ENCODE peak calls at places on chromosomes 3 and 15, in seven cellular contexts. One of them, this sample, is unnamed.

GRCh38 chr3:156356537-156357363 is 198.2 kb downstream of the SSR3 start:
- DNase-seq in neural crest cell: no peak
- DNase-seq in M059J: peak
- DNase-seq in ovary: no peak
- DNase-seq in GM12865: no peak
- DNase-seq in AG08396: no peak
- DNase-seq in mesendoderm: no peak
- DNase-seq in this sample: no peak

GRCh38 chr3:127820871-127821853 is 1.2 kb downstream of the MGLL start:
- DNase-seq in neural crest cell: no peak
- DNase-seq in M059J: peak
- DNase-seq in ovary: no peak
- DNase-seq in GM12865: peak
- DNase-seq in AG08396: no peak
- DNase-seq in mesendoderm: no peak
- DNase-seq in this sample: no peak

GRCh38 chr3:25910997-25911396 is 121.1 kb downstream of the OXSM start:
- DNase-seq in neural crest cell: peak
- DNase-seq in M059J: no peak
- DNase-seq in ovary: no peak
- DNase-seq in GM12865: peak
- DNase-seq in AG08396: no peak
- DNase-seq in mesendoderm: peak
- DNase-seq in this sample: no peak

GRCh38 chr3:45123841-45124269 is 22.3 kb downstream of the CDCP1 start:
- DNase-seq in neural crest cell: no peak
- DNase-seq in M059J: peak
- DNase-seq in ovary: no peak
- DNase-seq in GM12865: no peak
- DNase-seq in AG08396: peak
- DNase-seq in mesendoderm: peak
- DNase-seq in this sample: peak

GRCh38 chr15:75749820-75750219 is 37.2 kb upstream of the CSPG4 start:
- DNase-seq in neural crest cell: no peak
- DNase-seq in M059J: no peak
- DNase-seq in ovary: no peak
- DNase-seq in GM12865: no peak
- DNase-seq in AG08396: no peak
- DNase-seq in mesendoderm: no peak
- DNase-seq in this sample: no peak

GRCh38 chr3:50671331-50671730 is 3.4 kb upstream of the DOCK3 start:
- DNase-seq in neural crest cell: no peak
- DNase-seq in M059J: peak
- DNase-seq in ovary: no peak
- DNase-seq in GM12865: no peak
- DNase-seq in AG08396: peak
- DNase-seq in mesendoderm: no peak
- DNase-seq in this sample: peak

GRCh38 chr15:81155375-81156218 is 21.5 kb downstream of the CFAP161 start:
- DNase-seq in neural crest cell: peak
- DNase-seq in M059J: peak
- DNase-seq in ovary: peak
- DNase-seq in GM12865: peak
- DNase-seq in AG08396: peak
- DNase-seq in mesendoderm: peak
- DNase-seq in this sample: peak

GRCh38 chr3:33067484-33067883 is 29.5 kb downstream of the GLB1 start:
- DNase-seq in neural crest cell: no peak
- DNase-seq in M059J: peak
- DNase-seq in ovary: no peak
- DNase-seq in GM12865: no peak
- DNase-seq in AG08396: peak
- DNase-seq in mesendoderm: peak
- DNase-seq in this sample: no peak

GRCh38 chr3:150346956-150347863 is 60.9 kb upstream of the TSC22D2 start:
- DNase-seq in neural crest cell: no peak
- DNase-seq in M059J: peak
- DNase-seq in ovary: no peak
- DNase-seq in GM12865: no peak
- DNase-seq in AG08396: no peak
- DNase-seq in mesendoderm: no peak
- DNase-seq in this sample: no peak

GRCh38 chr15:90035095-90035834 is 34.1 kb downstream of the ZNF710 start:
- DNase-seq in neural crest cell: no peak
- DNase-seq in M059J: peak
- DNase-seq in ovary: no peak
- DNase-seq in GM12865: no peak
- DNase-seq in AG08396: no peak
- DNase-seq in mesendoderm: peak
- DNase-seq in this sample: peak

GRCh38 chr3:172317984-172318383 is 130.3 kb downstream of the GHSR start:
- DNase-seq in neural crest cell: no peak
- DNase-seq in M059J: peak
- DNase-seq in ovary: peak
- DNase-seq in GM12865: peak
- DNase-seq in AG08396: peak
- DNase-seq in mesendoderm: peak
- DNase-seq in this sample: peak

GRCh38 chr15:61479601-61480000 is 250.5 kb upstream of the RORA start:
- DNase-seq in neural crest cell: no peak
- DNase-seq in M059J: peak
- DNase-seq in ovary: no peak
- DNase-seq in GM12865: no peak
- DNase-seq in AG08396: no peak
- DNase-seq in mesendoderm: no peak
- DNase-seq in this sample: no peak

GRCh38 chr3:99637381-99638111 is 848 bp upstream of the COL8A1 start:
- DNase-seq in neural crest cell: peak
- DNase-seq in M059J: peak
- DNase-seq in ovary: peak
- DNase-seq in GM12865: no peak
- DNase-seq in AG08396: peak
- DNase-seq in mesendoderm: peak
- DNase-seq in this sample: no peak

GRCh38 chr3:136547293-136547692 is 204.9 kb downstream of the STAG1 start:
- DNase-seq in neural crest cell: no peak
- DNase-seq in M059J: peak
- DNase-seq in ovary: no peak
- DNase-seq in GM12865: peak
- DNase-seq in AG08396: no peak
- DNase-seq in mesendoderm: peak
- DNase-seq in this sample: no peak

GRCh38 chr3:186093271-186093900 is 15.5 kb downstream of the ETV5 start:
- DNase-seq in neural crest cell: no peak
- DNase-seq in M059J: no peak
- DNase-seq in ovary: no peak
- DNase-seq in GM12865: no peak
- DNase-seq in AG08396: no peak
- DNase-seq in mesendoderm: peak
- DNase-seq in this sample: no peak

GRCh38 chr15:59131955-59132562 is 27.1 kb downstream of the CCNB2 start:
- DNase-seq in neural crest cell: no peak
- DNase-seq in M059J: no peak
- DNase-seq in ovary: no peak
- DNase-seq in GM12865: no peak
- DNase-seq in AG08396: no peak
- DNase-seq in mesendoderm: no peak
- DNase-seq in this sample: no peak

GRCh38 chr15:35330921-35331320 is 215.0 kb downstream of the DPH6 start:
- DNase-seq in neural crest cell: no peak
- DNase-seq in M059J: no peak
- DNase-seq in ovary: no peak
- DNase-seq in GM12865: no peak
- DNase-seq in AG08396: no peak
- DNase-seq in mesendoderm: no peak
- DNase-seq in this sample: no peak

GRCh38 chr3:155418426-155418825 is 124.9 kb upstream of the STRIT1 start:
- DNase-seq in neural crest cell: peak
- DNase-seq in M059J: no peak
- DNase-seq in ovary: no peak
- DNase-seq in GM12865: no peak
- DNase-seq in AG08396: no peak
- DNase-seq in mesendoderm: peak
- DNase-seq in this sample: no peak

GRCh38 chr15:56295433-56295832 is 51.8 kb upstream of the RFX7 start:
- DNase-seq in neural crest cell: no peak
- DNase-seq in M059J: peak
- DNase-seq in ovary: no peak
- DNase-seq in GM12865: no peak
- DNase-seq in AG08396: no peak
- DNase-seq in mesendoderm: peak
- DNase-seq in this sample: no peak

GRCh38 chr15:39925112-39925830 is 5.2 kb upstream of the GPR176 start:
- DNase-seq in neural crest cell: no peak
- DNase-seq in M059J: peak
- DNase-seq in ovary: no peak
- DNase-seq in GM12865: no peak
- DNase-seq in AG08396: no peak
- DNase-seq in mesendoderm: peak
- DNase-seq in this sample: no peak

GRCh38 chr3:45060165-45060897 is 34.2 kb downstream of the CLEC3B start:
- DNase-seq in neural crest cell: no peak
- DNase-seq in M059J: no peak
- DNase-seq in ovary: no peak
- DNase-seq in GM12865: no peak
- DNase-seq in AG08396: no peak
- DNase-seq in mesendoderm: no peak
- DNase-seq in this sample: no peak

GRCh38 chr3:28301607-28302158 is 46.8 kb upstream of the ZCWPW2 start:
- DNase-seq in neural crest cell: no peak
- DNase-seq in M059J: no peak
- DNase-seq in ovary: no peak
- DNase-seq in GM12865: no peak
- DNase-seq in AG08396: no peak
- DNase-seq in mesendoderm: no peak
- DNase-seq in this sample: no peak

GRCh38 chr3:11170052-11170770 is 15.9 kb downstream of the HRH1 start:
- DNase-seq in neural crest cell: no peak
- DNase-seq in M059J: peak
- DNase-seq in ovary: no peak
- DNase-seq in GM12865: no peak
- DNase-seq in AG08396: no peak
- DNase-seq in mesendoderm: no peak
- DNase-seq in this sample: no peak

GRCh38 chr3:140942221-140943104 is 827 bp downstream of the SLC25A36 start:
- DNase-seq in neural crest cell: peak
- DNase-seq in M059J: peak
- DNase-seq in ovary: peak
- DNase-seq in GM12865: peak
- DNase-seq in AG08396: peak
- DNase-seq in mesendoderm: peak
- DNase-seq in this sample: peak

GRCh38 chr3:14234197-14235002 is 55.8 kb downstream of the LSM3 start:
- DNase-seq in neural crest cell: no peak
- DNase-seq in M059J: peak
- DNase-seq in ovary: peak
- DNase-seq in GM12865: no peak
- DNase-seq in AG08396: no peak
- DNase-seq in mesendoderm: no peak
- DNase-seq in this sample: no peak

GRCh38 chr15:40232625-40233070 is 6.2 kb upstream of the PAK6 start:
- DNase-seq in neural crest cell: no peak
- DNase-seq in M059J: peak
- DNase-seq in ovary: no peak
- DNase-seq in GM12865: no peak
- DNase-seq in AG08396: peak
- DNase-seq in mesendoderm: peak
- DNase-seq in this sample: no peak

GRCh38 chr15:39396979-39397615 is 183.8 kb upstream of the THBS1 start:
- DNase-seq in neural crest cell: no peak
- DNase-seq in M059J: no peak
- DNase-seq in ovary: no peak
- DNase-seq in GM12865: no peak
- DNase-seq in AG08396: no peak
- DNase-seq in mesendoderm: no peak
- DNase-seq in this sample: no peak

GRCh38 chr3:18580268-18580667 is 155.1 kb upstream of the SATB1 start:
- DNase-seq in neural crest cell: no peak
- DNase-seq in M059J: no peak
- DNase-seq in ovary: no peak
- DNase-seq in GM12865: no peak
- DNase-seq in AG08396: no peak
- DNase-seq in mesendoderm: no peak
- DNase-seq in this sample: no peak

GRCh38 chr15:39471791-39472190 is 109.1 kb upstream of the THBS1 start:
- DNase-seq in neural crest cell: no peak
- DNase-seq in M059J: no peak
- DNase-seq in ovary: no peak
- DNase-seq in GM12865: no peak
- DNase-seq in AG08396: no peak
- DNase-seq in mesendoderm: no peak
- DNase-seq in this sample: no peak

GRCh38 chr3:10281951-10282350 is 10.8 kb downstream of the GHRL start:
- DNase-seq in neural crest cell: no peak
- DNase-seq in M059J: no peak
- DNase-seq in ovary: no peak
- DNase-seq in GM12865: no peak
- DNase-seq in AG08396: no peak
- DNase-seq in mesendoderm: no peak
- DNase-seq in this sample: no peak